ENCODE peak calls at places on chromosomes 12 and 14, in nine cellular contexts. V, Y, H, R, W, X, Q, L and T are unnamed samples.

GRCh38 chr12:122023339-122024131 is 1.9 kb downstream of the BCL7A start:
- DNase-seq in X (peak; percentile 57), V (peak; percentile 69), H (peak; percentile 47), Q (no peak), R (peak; percentile 63), L (peak; percentile 80), W (no peak), Y (peak; percentile 45), T (no peak)

GRCh38 chr12:57523706-57524614 is 1.3 kb downstream of the MBD6 start:
- DNase-seq in Q (no peak), H (no peak), Y (no peak), V (no peak), W (no peak), R (no peak), X (no peak), L (no peak), T (no peak)

GRCh38 chr12:51238037-51238509 is 553 bp upstream of the DAZAP2 start:
- DNase-seq in Y (no peak), W (no peak), L (no peak), Q (no peak), H (no peak), R (no peak), X (no peak), V (no peak), T (no peak)

GRCh38 chr12:39611818-39612217 is 7.8 kb downstream of the ABCD2 start:
- DNase-seq in V (no peak), X (no peak), W (no peak), H (no peak), L (no peak), Q (no peak), Y (no peak), R (no peak), T (no peak)

GRCh38 chr14:69354383-69355154 is 43.5 kb downstream of the ERH start:
- DNase-seq in L (no peak), V (no peak), X (no peak), Q (no peak), R (peak; percentile 5), W (no peak), H (no peak), Y (no peak), T (no peak)

GRCh38 chr12:27179399-27180214 is 64.5 kb upstream of the STK38L start:
- DNase-seq in Q (no peak), X (peak; percentile 91), V (no peak), H (no peak), L (peak; percentile 31), W (peak; percentile 99), R (no peak), Y (no peak), T (no peak)

GRCh38 chr12:129657179-129657578 is 246.6 kb downstream of the TMEM132D start:
- DNase-seq in Q (no peak), H (no peak), Y (no peak), R (no peak), W (no peak), L (no peak), X (no peak), V (no peak), T (peak; percentile 16)

GRCh38 chr14:59271734-59272133 is 83.3 kb downstream of the DAAM1 start:
- DNase-seq in L (no peak), Y (no peak), R (no peak), Q (no peak), H (no peak), V (no peak), X (no peak), W (no peak), T (no peak)

GRCh38 chr14:56271988-56272387 is 153.8 kb downstream of the PELI2 start:
- DNase-seq in H (peak; percentile 31), Q (no peak), X (peak; percentile 13), V (no peak), L (no peak), R (no peak), W (no peak), Y (no peak), T (no peak)

GRCh38 chr14:105060751-105061427 is 4.3 kb downstream of the GPR132 start:
- DNase-seq in L (no peak), Q (no peak), H (no peak), Y (no peak), R (no peak), W (no peak), X (no peak), V (peak; percentile 55), T (no peak)

GRCh38 chr14:53793790-53794560 is 162.7 kb downstream of the BMP4 start:
- DNase-seq in L (peak; percentile 20), V (peak; percentile 18), R (no peak), W (peak; percentile 21), X (no peak), Y (no peak), H (peak; percentile 41), Q (no peak), T (no peak)

GRCh38 chr12:105659355-105660075 is 329.0 kb downstream of the C12orf75 start:
- DNase-seq in Y (no peak), X (peak; percentile 49), L (no peak), R (no peak), V (peak; percentile 35), W (no peak), Q (no peak), H (no peak), T (no peak)

GRCh38 chr14:64294672-64295413 is 672 bp upstream of the ESR2 start:
- DNase-seq in R (no peak), Y (no peak), X (peak; percentile 54), L (peak; percentile 51), H (peak; percentile 49), Q (peak; percentile 48), V (peak; percentile 68), W (peak; percentile 15), T (peak; percentile 48)

GRCh38 chr12:92556141-92556540 is 146.6 kb upstream of the PLEKHG7 start:
- DNase-seq in W (no peak), V (no peak), L (no peak), Y (no peak), R (no peak), H (no peak), X (no peak), Q (no peak), T (no peak)

GRCh38 chr12:61254225-61254624 is 1006.0 kb upstream of the USP15 start:
- DNase-seq in V (no peak), R (no peak), Y (no peak), X (peak; percentile 17), Q (no peak), W (no peak), L (no peak), H (no peak), T (no peak)

GRCh38 chr12:38915783-38916182 is 10.4 kb upstream of the CPNE8 start:
- DNase-seq in Q (no peak), V (no peak), W (no peak), Y (no peak), X (no peak), H (no peak), L (no peak), R (no peak), T (no peak)

GRCh38 chr14:54976316-54976715 is 50.6 kb downstream of the WDHD1 start:
- DNase-seq in H (no peak), Q (no peak), V (no peak), Y (no peak), X (peak; percentile 40), W (peak; percentile 35), R (no peak), L (no peak), T (no peak)

GRCh38 chr14:24422694-24423531 is 6.6 kb downstream of the CBLN3 start:
- DNase-seq in W (no peak), V (no peak), Y (no peak), X (no peak), L (no peak), R (no peak), H (no peak), Q (no peak), T (no peak)

GRCh38 chr14:101128478-101129450 is 225.2 kb upstream of the RTL1 start:
- DNase-seq in L (no peak), X (no peak), V (no peak), W (no peak), Q (no peak), R (no peak), Y (no peak), H (no peak), T (no peak)

GRCh38 chr14:68729556-68729955 is 63.3 kb downstream of the ZFP36L1 start:
- DNase-seq in R (no peak), W (no peak), Q (no peak), H (no peak), Y (no peak), V (no peak), X (no peak), L (no peak), T (no peak)

GRCh38 chr12:45302621-45303020 is 86.7 kb downstream of the ANO6 start:
- DNase-seq in W (no peak), Y (no peak), L (no peak), H (no peak), Q (no peak), V (no peak), X (peak; percentile 17), R (no peak), T (no peak)

GRCh38 chr14:49767473-49768300 is at the start of gene KLHDC2:
- DNase-seq in Q (peak; percentile 83), L (peak; percentile 91), H (peak; percentile 81), X (peak; percentile 73), V (peak; percentile 92), Y (peak; percentile 84), R (peak; percentile 72), W (peak; percentile 78), T (peak; percentile 68)

GRCh38 chr12:130526813-130527212 is 189.1 kb downstream of the PIWIL1 start:
- DNase-seq in W (no peak), Y (no peak), L (no peak), V (no peak), X (peak; percentile 29), R (no peak), Q (peak; percentile 64), H (no peak), T (peak; percentile 48)

GRCh38 chr14:35261774-35262173 is 30.4 kb upstream of the PSMA6 start:
- DNase-seq in R (no peak), X (no peak), Q (no peak), W (no peak), L (no peak), H (no peak), Y (no peak), V (no peak), T (no peak)

GRCh38 chr14:65117795-65118746 is 15.8 kb upstream of the MAX start:
- DNase-seq in X (no peak), R (no peak), Y (no peak), V (no peak), W (no peak), Q (no peak), L (no peak), H (no peak), T (no peak)

GRCh38 chr14:35558680-35559079 is 24.7 kb downstream of the INSM2 start:
- DNase-seq in W (no peak), X (no peak), Q (peak; percentile 61), L (no peak), H (no peak), Y (peak; percentile 8), R (no peak), V (no peak), T (peak; percentile 23)

GRCh38 chr12:123453165-123453564 is 4.8 kb upstream of the SNRNP35 start:
- DNase-seq in L (no peak), X (no peak), W (no peak), V (no peak), Y (no peak), H (no peak), Q (no peak), R (no peak), T (no peak)